ENCODE peak calls at places on chromosome 18, in four cellular contexts. C is K562, E is HCT116, U is A549. W is an unnamed sample.
A peak's percentile ranks its signal among the peaks of the same experiment; 100 is the strongest.

GRCh38 chr18:78984941-78985784 is 5.5 kb downstream of the SALL3 start:
- DNase-seq in C (no peak), E (no peak), U (peak; percentile 28), W (peak; percentile 44)

GRCh38 chr18:79489048-79489899 is 93.5 kb downstream of the NFATC1 start:
- DNase-seq in C (no peak), E (no peak), U (no peak), W (no peak)

GRCh38 chr18:2502880-2503279 is 68.4 kb downstream of the METTL4 start:
- DNase-seq in C (no peak), E (no peak), U (no peak), W (no peak)

GRCh38 chr18:10015288-10015701 is 101.5 kb downstream of the VAPA start:
- DNase-seq in C (no peak), E (no peak), U (no peak), W (no peak)

GRCh38 chr18:11993264-11993916 is 12.1 kb downstream of the IMPA2 start:
- DNase-seq in C (no peak), E (no peak), U (no peak), W (no peak)

GRCh38 chr18:24491882-24492281 is 31.4 kb downstream of the HRH4 start:
- DNase-seq in C (no peak), E (no peak), U (no peak), W (no peak)

GRCh38 chr18:66575263-66575662 is 28.6 kb downstream of the CDH19 start:
- DNase-seq in C (no peak), E (no peak), U (no peak), W (no peak)

GRCh38 chr18:68840554-68841263 is 42.8 kb downstream of the CCDC102B start:
- DNase-seq in C (no peak), E (peak; percentile 23), U (peak; percentile 58), W (no peak)

GRCh38 chr18:62723666-62724281 is 8.4 kb downstream of the PHLPP1 start:
- DNase-seq in C (no peak), E (no peak), U (no peak), W (no peak)

GRCh38 chr18:26547302-26548143 is 830 bp downstream of the KCTD1 start:
- DNase-seq in C (no peak), E (no peak), U (peak; percentile 85), W (peak; percentile 26)

GRCh38 chr18:24868331-24868730 is 407.9 kb downstream of the HRH4 start:
- DNase-seq in C (no peak), E (no peak), U (no peak), W (no peak)

GRCh38 chr18:31500161-31500688 is 2.2 kb downstream of the DSG2 start:
- DNase-seq in C (no peak), E (no peak), U (no peak), W (no peak)

GRCh38 chr18:49813321-49814146 is at the start of gene ACAA2:
- DNase-seq in C (peak; percentile 72), E (peak; percentile 50), U (peak; percentile 80), W (peak; percentile 68)
- TF ChIP-seq REST in C (no peak), E (no peak), U (no peak), W (no peak)

DNA sequence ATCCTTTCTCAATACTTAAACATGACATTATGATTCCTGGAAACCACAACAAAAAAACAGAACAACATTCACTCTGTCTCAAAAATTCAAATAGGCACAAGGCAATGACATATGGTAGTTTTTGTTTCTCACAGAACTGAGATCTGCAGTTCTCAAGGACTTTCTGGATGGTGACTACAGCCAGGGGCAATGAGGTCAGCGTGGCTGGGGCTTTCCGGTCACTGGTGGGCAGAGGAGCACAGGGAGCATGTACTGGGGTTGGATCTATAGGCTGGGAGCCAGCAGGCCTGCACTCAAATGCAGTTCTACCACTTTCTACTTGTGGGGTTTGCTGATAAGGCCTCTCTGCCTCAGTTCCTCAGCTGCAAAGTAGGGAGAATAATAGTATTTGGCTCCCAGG is 72.0 kb downstream of the CTAGE1 start:
- DNase-seq in C (no peak), E (no peak), U (no peak), W (no peak)
- TF ChIP-seq REST in C (no peak), E (no peak), U (no peak), W (no peak)

GRCh38 chr18:3623769-3624545 is 174.0 kb downstream of the TGIF1 start:
- DNase-seq in C (peak; percentile 86), E (peak; percentile 96), U (peak; percentile 99), W (no peak)
- TF ChIP-seq REST in C (peak; percentile 86), E (no peak), U (no peak), W (no peak)

GRCh38 chr18:59159986-59160385 is 20.3 kb downstream of the SEC11C start:
- DNase-seq in C (no peak), E (no peak), U (no peak), W (no peak)

GRCh38 chr18:59156316-59156715 is 16.6 kb downstream of the SEC11C start:
- DNase-seq in C (no peak), E (no peak), U (no peak), W (no peak)

GRCh38 chr18:59149416-59149815 is 9.7 kb downstream of the SEC11C start:
- DNase-seq in C (no peak), E (no peak), U (no peak), W (no peak)

GRCh38 chr18:59150236-59150635 is 10.6 kb downstream of the SEC11C start:
- DNase-seq in C (no peak), E (no peak), U (peak; percentile 3), W (no peak)

GRCh38 chr18:59155140-59155539 is 15.5 kb downstream of the SEC11C start:
- DNase-seq in C (no peak), E (no peak), U (peak; percentile 2), W (no peak)
- TF ChIP-seq REST in C (no peak), E (no peak), U (no peak), W (no peak)

GRCh38 chr18:64116806-64117205 is 32.1 kb downstream of the LINC00305 start:
- DNase-seq in C (no peak), E (no peak), U (no peak), W (no peak)
- TF ChIP-seq REST in C (no peak), E (no peak), U (no peak), W (no peak)

W was measured in HL-60.